ENCODE peak calls at places on chromosomes 7 and 10, in ten cellular contexts. H is nephron progenitor cell, V is PC-9, N is fibroblast of pulmonary artery, K is epithelial cell of esophagus, T is A549, W is B cell, R is AG04450, Q is WTC11, F is tibial artery. I is an unnamed sample.

GRCh38 chr10:70584941-70585544 is 17.5 kb downstream of the PRF1 start:
- DNase-seq in H (peak; percentile 70), V (no peak), N (no peak), K (no peak), T (no peak), W (no peak), R (no peak), Q (peak; percentile 74), F (no peak), I (peak; percentile 94)

GRCh38 chr10:73413108-73413527 is 740 bp downstream of the ANXA7 start:
- DNase-seq in H (peak; percentile 26), V (peak; percentile 48), N (no peak), K (peak; percentile 41), T (peak; percentile 62), W (no peak), R (no peak), Q (peak; percentile 20), F (no peak), I (peak; percentile 22)

GRCh38 chr10:72068901-72069446 is 19.4 kb downstream of the SPOCK2 start:
- DNase-seq in H (no peak), V (peak; percentile 21), N (no peak), K (peak; percentile 38), T (no peak), W (no peak), R (no peak), Q (no peak), F (no peak), I (no peak)

GRCh38 chr10:116164291-116164690 is 108.7 kb downstream of the GFRA1 start:
- DNase-seq in H (no peak), V (no peak), N (no peak), K (no peak), T (no peak), W (no peak), R (no peak), Q (no peak), F (no peak), I (no peak)

GRCh38 chr7:41164440-41164839 is 538.5 kb downstream of the INHBA start:
- DNase-seq in H (no peak), V (no peak), N (no peak), K (no peak), T (no peak), W (no peak), R (no peak), Q (no peak), F (no peak), I (no peak)

GRCh38 chr7:986766-987722 is 4.1 kb downstream of the CYP2W1 start:
- DNase-seq in H (no peak), V (no peak), N (no peak), K (no peak), T (no peak), W (no peak), R (no peak), Q (no peak), F (no peak), I (no peak)

GRCh38 chr7:155580367-155580766 is 34.0 kb upstream of the CNPY1 start:
- DNase-seq in H (no peak), V (no peak), N (no peak), K (no peak), T (no peak), W (no peak), R (no peak), Q (no peak), F (no peak), I (no peak)

GRCh38 chr7:76303829-76304505 is 1.5 kb downstream of the HSPB1 start:
- DNase-seq in H (no peak), V (no peak), N (no peak), K (peak; percentile 70), T (no peak), W (no peak), R (no peak), Q (no peak), F (no peak), I (no peak)

GRCh38 chr10:5629789-5630436 is 36.5 kb downstream of the ASB13 start:
- DNase-seq in H (peak; percentile 85), V (peak; percentile 79), N (peak; percentile 85), K (peak; percentile 82), T (peak; percentile 74), W (peak; percentile 86), R (peak; percentile 90), Q (peak; percentile 86), F (peak; percentile 89), I (peak; percentile 80)

GRCh38 chr7:100423315-100423714 is 5.2 kb downstream of the ZCWPW1 start:
- DNase-seq in H (no peak), V (no peak), N (no peak), K (no peak), T (no peak), W (no peak), R (no peak), Q (no peak), F (no peak), I (no peak)

GRCh38 chr7:74174606-74175082 is 488 bp downstream of the EIF4H start:
- DNase-seq in H (peak; percentile 64), V (no peak), N (peak; percentile 50), K (peak; percentile 60), T (peak; percentile 41), W (no peak), R (no peak), Q (peak; percentile 42), F (peak; percentile 77), I (peak; percentile 52)

GRCh38 chr7:1457949-1458675 is 1.2 kb downstream of the MICALL2 start:
- DNase-seq in H (no peak), V (peak; percentile 37), N (peak; percentile 18), K (no peak), T (no peak), W (peak; percentile 26), R (no peak), Q (no peak), F (no peak), I (no peak)

GRCh38 chr7:79652619-79653018 is 199.2 kb upstream of the MAGI2 start:
- DNase-seq in H (no peak), V (no peak), N (peak; percentile 25), K (no peak), T (no peak), W (no peak), R (no peak), Q (no peak), F (no peak), I (no peak)

GRCh38 chr10:31242902-31243301 is 76.1 kb upstream of the ZEB1 start:
- DNase-seq in H (no peak), V (peak; percentile 51), N (peak; percentile 73), K (peak; percentile 56), T (peak; percentile 40), W (no peak), R (peak; percentile 88), Q (no peak), F (no peak), I (peak; percentile 82)

DNA sequence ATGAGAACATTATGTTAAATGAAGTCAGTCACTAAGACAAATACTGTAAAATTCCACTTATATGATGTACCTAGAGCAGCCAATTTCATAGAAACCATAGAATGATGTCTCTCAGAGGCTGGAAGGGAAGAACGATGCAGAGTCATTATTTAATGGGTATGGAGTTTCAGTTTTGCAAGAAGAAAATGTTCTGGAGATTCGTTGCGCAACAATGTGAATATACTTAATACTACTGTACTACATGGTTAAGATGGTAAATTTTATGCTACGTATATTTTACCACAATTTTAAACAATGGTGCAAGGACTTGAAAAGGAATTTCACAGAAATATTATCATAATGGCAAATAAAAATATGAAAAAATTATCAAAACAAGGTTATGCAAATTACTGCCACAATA is 972.6 kb downstream of the KCNMA1 start:
- DNase-seq in H (no peak), V (no peak), N (no peak), K (no peak), T (no peak), W (no peak), R (no peak), Q (no peak), F (no peak), I (no peak)
- TF ChIP-seq CTCF in H (no peak), V (no peak), N (no peak), K (no peak), T (no peak), W (no peak), R (no peak), Q (no peak), F (no peak), I (no peak)

DNA sequence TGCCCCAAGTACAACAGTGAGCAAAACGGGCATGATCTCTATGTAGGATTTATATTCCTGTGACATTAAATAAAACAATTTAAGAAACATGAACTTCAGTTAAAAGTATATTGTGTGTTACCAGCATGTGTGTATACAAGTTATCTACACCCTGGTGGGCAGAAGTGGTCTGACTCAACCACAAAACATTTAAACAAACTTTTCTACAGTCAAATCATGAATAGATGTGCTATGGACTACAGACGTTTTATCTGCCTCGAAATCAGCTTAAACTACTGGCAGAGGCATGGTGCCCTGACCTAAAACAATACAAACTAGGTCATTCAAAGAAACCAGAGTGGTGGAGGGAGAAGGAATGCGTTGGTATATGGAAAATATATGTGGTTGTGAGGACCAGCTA is 3.6 kb downstream of the ARL3 start:
- DNase-seq in H (no peak), V (no peak), N (peak; percentile 75), K (no peak), T (no peak), W (no peak), R (peak; percentile 66), Q (no peak), F (no peak), I (no peak)
- TF ChIP-seq CTCF in H (no peak), V (no peak), N (peak; percentile 12), K (no peak), T (no peak), W (no peak), R (peak; percentile 21), Q (no peak), F (no peak), I (no peak)

GRCh38 chr7:55288070-55288824 is 76.9 kb upstream of the LANCL2 start:
- DNase-seq in H (no peak), V (no peak), N (no peak), K (no peak), T (no peak), W (no peak), R (no peak), Q (no peak), F (no peak), I (no peak)
- TF ChIP-seq CTCF in H (no peak), V (no peak), N (no peak), K (no peak), T (no peak), W (no peak), R (no peak), Q (no peak), F (no peak), I (no peak)

DNA sequence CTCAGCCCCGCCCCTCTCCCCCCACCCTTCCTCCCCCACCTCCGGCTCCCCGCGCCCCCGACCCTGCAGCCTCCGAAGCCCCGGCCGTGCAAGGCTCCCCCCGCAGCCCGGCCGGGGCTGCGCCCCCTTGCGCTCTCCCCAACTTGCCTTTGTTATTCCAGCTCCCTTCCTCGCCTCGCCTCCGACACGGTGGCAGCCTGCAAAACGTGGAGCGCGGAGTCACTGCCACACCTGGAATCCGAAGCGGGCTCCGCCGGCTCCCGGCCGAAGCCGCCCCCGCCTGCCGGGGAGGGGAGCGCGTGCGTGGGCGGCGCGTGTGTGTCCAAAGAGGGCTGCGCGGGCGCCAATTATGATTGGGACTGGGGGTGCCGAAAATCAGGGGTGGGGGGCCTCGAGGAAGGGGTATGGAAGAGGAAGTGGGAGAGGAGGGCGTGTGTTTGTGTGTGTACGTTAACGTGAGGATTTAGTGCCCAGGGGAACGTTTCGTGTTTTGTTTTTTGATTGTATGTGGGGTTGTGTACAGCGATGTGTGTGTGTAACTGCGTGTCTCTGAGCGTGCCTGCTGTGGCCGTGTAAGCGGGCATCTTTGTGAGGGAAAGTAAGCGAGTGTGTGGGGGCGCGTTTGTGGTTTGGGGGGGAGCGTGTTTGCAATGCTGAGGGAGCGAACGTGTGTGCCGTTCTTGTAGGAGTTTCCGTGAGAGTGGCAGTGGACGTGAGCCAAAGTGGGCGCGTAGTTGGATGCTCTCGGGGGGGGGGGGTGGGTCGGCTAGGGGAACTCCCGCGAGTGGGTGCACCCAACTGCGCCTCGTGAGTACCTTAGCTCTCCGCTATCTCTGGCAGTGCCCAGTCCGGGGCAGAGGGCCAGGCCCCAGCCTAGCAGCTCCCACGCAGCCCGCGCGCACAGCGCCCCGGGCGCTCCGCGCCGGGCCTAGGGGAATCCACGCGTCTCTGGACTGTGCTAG is 1.2 kb upstream of the ZMIZ1 start:
- DNase-seq in H (peak; percentile 96), V (peak; percentile 87), N (peak; percentile 94), K (peak; percentile 92), T (peak; percentile 83), W (peak; percentile 88), R (peak; percentile 84), Q (peak; percentile 94), F (peak; percentile 95), I (peak; percentile 92)
- TF ChIP-seq CTCF in H (no peak), V (no peak), N (no peak), K (no peak), T (no peak), W (no peak), R (peak; percentile 44), Q (no peak), F (no peak), I (peak; percentile 46)